ENCODE peak calls at places on chromosomes 16 and 17, in four cellular contexts. P is K562, D is H1, O is GM12878. V is an unnamed sample. For H3K36me3, the result is how much of the 10 kb centered on the place peaks cover.

GRCh38 chr16:11121909-11122692 is 133.9 kb downstream of the SOCS1 start:
- DNase-seq in P (no peak), D (no peak), O (no peak), V (no peak)

GRCh38 chr16:57529324-57530103 is 6.9 kb downstream of the CCDC102A start:
- DNase-seq in P (peak), D (no peak), O (no peak), V (no peak)

GRCh38 chr16:63880948-63881347 is 1240.9 kb downstream of the CDH11 start:
- DNase-seq in P (no peak), D (no peak), O (no peak), V (no peak)

GRCh38 chr16:35599429-35600165 is 2140.2 kb downstream of the TP53TG3F start:
- DNase-seq in P (no peak), D (no peak), O (no peak), V (no peak)

GRCh38 chr17:80260791-80261158 is at the start of gene RNF213:
- DNase-seq in P (peak), D (peak), O (no peak), V (no peak)

GRCh38 chr16:27221576-27222498 is 18.5 kb downstream of the KDM8 start:
- DNase-seq in P (no peak), D (no peak), O (no peak), V (no peak)

GRCh38 chr17:15951368-15952047 is 6.6 kb downstream of the ADORA2B start:
- DNase-seq in P (no peak), D (no peak), O (no peak), V (no peak)

GRCh38 chr17:10616502-10617119 is 40.5 kb downstream of the MYH3 start:
- DNase-seq in P (peak), D (peak), O (no peak), V (peak)

GRCh38 chr16:83837566-83837965 is 29.8 kb downstream of the HSBP1 start:
- DNase-seq in P (no peak), D (no peak), O (no peak), V (no peak)

GRCh38 chr16:12092347-12092882 is 115.9 kb downstream of the SNX29 start:
- DNase-seq in P (no peak), D (no peak), O (no peak), V (peak)

GRCh38 chr16:27738596-27738995 is 188.7 kb downstream of the KATNIP start:
- DNase-seq in P (no peak), D (no peak), O (no peak), V (no peak)

DNA sequence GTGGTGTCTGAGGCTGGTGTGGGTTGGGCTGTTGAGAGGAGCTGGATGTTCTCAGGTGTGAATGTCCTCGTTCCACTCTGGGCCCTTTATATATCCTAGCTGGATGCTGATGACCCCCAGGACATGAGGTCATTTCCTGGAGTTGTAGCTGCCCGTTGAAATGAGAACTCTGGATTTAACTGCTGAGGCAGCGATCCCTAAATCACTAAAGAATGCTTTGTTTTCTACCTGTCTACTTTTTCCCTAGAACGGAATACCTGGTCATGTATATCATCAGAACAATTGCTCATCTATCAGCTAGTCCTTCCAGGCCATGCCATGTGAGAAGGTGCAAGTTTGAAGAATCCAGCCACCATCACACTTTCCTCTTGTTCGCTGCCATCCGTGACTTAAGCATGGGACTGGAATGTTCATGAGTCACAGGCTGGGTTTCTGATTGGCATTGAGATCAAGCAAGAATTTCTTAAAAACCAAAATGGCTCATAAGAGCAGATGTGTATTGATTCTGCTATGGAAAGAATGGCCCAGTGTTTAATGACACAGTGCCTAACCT is at the start of gene KRTAP2-3:
- DNase-seq in P (no peak), D (no peak), O (no peak), V (peak)
- TF ChIP-seq EGR1 in P (no peak), D (no peak), O (no peak), V (no peak)

GRCh38 chr16:30521476-30521872 is 4.9 kb downstream of the ZNF768 start:
- DNase-seq in P (no peak), D (no peak), O (no peak), V (no peak)
- H3K36me3 ChIP-seq in P (under half), D (under half), O (under half), V (under half)

GRCh38 chr17:76784926-76785325 is 47.0 kb downstream of the MFSD11 start:
- DNase-seq in P (no peak), D (no peak), O (no peak), V (no peak)

GRCh38 chr17:76781056-76781982 is 43.4 kb downstream of the MFSD11 start:
- DNase-seq in P (no peak), D (no peak), O (no peak), V (no peak)

DNA sequence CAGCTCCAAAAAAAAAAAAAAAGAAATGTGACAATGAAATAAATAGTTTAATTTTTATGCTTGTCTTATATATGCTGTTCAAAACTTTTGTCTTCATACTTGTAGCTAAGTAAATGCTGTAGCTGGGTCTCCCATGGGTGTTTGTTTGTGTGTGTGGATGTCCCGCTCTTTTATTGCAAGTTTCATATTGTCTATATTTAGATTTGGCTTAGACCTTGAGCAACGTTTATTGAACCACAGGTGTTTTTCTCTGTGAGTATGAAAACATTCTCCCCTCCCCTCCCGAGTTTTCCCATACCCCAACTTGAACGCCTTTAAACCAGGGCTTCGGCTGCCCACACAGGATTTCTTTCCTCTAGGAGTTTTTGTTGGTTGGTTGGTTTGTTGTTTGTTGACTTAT is 45.2 kb downstream of the MFSD11 start:
- DNase-seq in P (no peak), D (no peak), O (peak), V (no peak)
- TF ChIP-seq EGR1 in P (no peak), D (no peak), O (no peak), V (no peak)

DNA sequence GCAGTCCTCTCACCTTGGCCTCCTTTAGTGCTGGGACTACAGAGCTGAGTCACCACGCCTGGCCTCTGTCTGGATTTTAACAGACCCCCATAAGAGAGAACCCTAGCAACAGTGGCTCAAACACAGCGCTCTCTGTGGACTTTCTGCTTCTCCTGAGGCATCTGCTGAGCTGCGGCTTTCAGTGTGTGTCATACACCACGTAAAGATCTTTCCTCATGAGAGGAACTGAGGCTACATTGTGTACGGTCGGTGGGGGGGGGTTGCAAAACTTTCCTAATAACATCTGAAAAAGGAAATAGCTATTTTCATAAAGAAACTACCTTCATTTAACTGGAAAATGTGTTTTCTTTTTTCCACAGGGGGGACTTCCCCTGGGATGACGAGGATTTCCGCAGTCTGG is 32.9 kb downstream of the DEF8 start:
- DNase-seq in P (no peak), D (no peak), O (no peak), V (no peak)
- H3K36me3 ChIP-seq in P (half or more), D (half or more), O (under half), V (half or more)

V was measured in HCT116.